ENCODE peak calls at places on chromosome 7, in five cellular contexts. K is neuronal stem cell; L is fibroblast of the conjunctiva; R is activated CD4-positive, alpha-beta memory T cell treated with anti-CD3 and anti-CD28 coated beads, Interleukin-2, amount 10 ng/mL, durations not matched to agents 7 days and 5 days; O is brain microvascular endothelial cell. N is an unnamed sample.

GRCh38 chr7:1855396-1856160 is 185.5 kb downstream of the ELFN1 start:
- DNase-seq in K (no peak), L (no peak), R (no peak), O (no peak), N (no peak)

GRCh38 chr7:79341902-79342301 is 111.6 kb downstream of the MAGI2 start:
- DNase-seq in K (no peak), L (no peak), R (no peak), O (no peak), N (no peak)

GRCh38 chr7:29078286-29078685 is 68.1 kb downstream of the CPVL start:
- DNase-seq in K (no peak), L (no peak), R (no peak), O (no peak), N (no peak)

GRCh38 chr7:81516898-81517297 is 252.9 kb downstream of the HGF start:
- DNase-seq in K (no peak), L (no peak), R (no peak), O (no peak), N (no peak)

GRCh38 chr7:91557789-91558396 is 293.7 kb downstream of the FZD1 start:
- DNase-seq in K (no peak), L (peak), R (no peak), O (peak), N (peak)

GRCh38 chr7:2405601-2406345 is 2.4 kb downstream of the CHST12 start:
- DNase-seq in K (no peak), L (no peak), R (peak), O (no peak), N (no peak)

GRCh38 chr7:133572853-133573252 is 320.0 kb downstream of the EXOC4 start:
- DNase-seq in K (no peak), L (no peak), R (no peak), O (no peak), N (no peak)

GRCh38 chr7:86930554-86931307 is 128.7 kb downstream of the ELAPOR2 start:
- DNase-seq in K (no peak), L (no peak), R (no peak), O (no peak), N (no peak)

GRCh38 chr7:220151-220841 is 27.9 kb downstream of the FAM20C start:
- DNase-seq in K (no peak), L (no peak), R (no peak), O (no peak), N (no peak)

N was measured in MG63.